ENCODE peak calls at places on chromosomes 7 and 10, in nine cellular contexts. M is progenitor cell of endocrine pancreas, Z is SK-N-SH, B is heart left ventricle, G is neural progenitor cell, L is HFFc6, D is suprapubic skin, Y is colonic mucosa, I is OCI-LY7. P is an unnamed sample.

GRCh38 chr7:76278540-76278939 is 23.9 kb upstream of the HSPB1 start:
- DNase-seq in D (no peak), I (no peak), B (no peak), L (peak; percentile 9), G (no peak), M (no peak), Z (peak; percentile 70), Y (no peak), P (no peak)

GRCh38 chr7:112986256-112987031 is 100.2 kb downstream of the GPR85 start:
- DNase-seq in G (no peak), D (no peak), Z (no peak), L (peak; percentile 68), B (no peak), M (no peak), I (no peak), Y (no peak), P (no peak)

GRCh38 chr10:87817291-87817872 is 644 bp downstream of the ATAD1 start:
- DNase-seq in G (no peak), B (no peak), D (no peak), Y (no peak), Z (no peak), I (peak; percentile 49), M (no peak), L (no peak), P (no peak)

GRCh38 chr7:28296571-28297483 is 115.5 kb upstream of the CREB5 start:
- DNase-seq in B (peak; percentile 31), Y (peak; percentile 27), I (peak; percentile 31), G (peak; percentile 59), Z (no peak), M (no peak), D (no peak), L (no peak), P (no peak)

GRCh38 chr10:107476408-107476807 is 311.9 kb upstream of the SORCS1 start:
- DNase-seq in L (no peak), Z (no peak), I (no peak), G (no peak), D (no peak), M (no peak), B (no peak), Y (no peak), P (no peak)

GRCh38 chr10:15370741-15371701 is at the start of gene FAM171A1:
- DNase-seq in Z (peak; percentile 93), I (no peak), G (peak; percentile 91), L (peak; percentile 21), M (peak; percentile 63), B (peak; percentile 58), Y (peak; percentile 72), D (no peak), P (peak; percentile 57)

GRCh38 chr7:133382775-133383559 is 130.1 kb downstream of the EXOC4 start:
- DNase-seq in Z (no peak), M (no peak), L (no peak), G (no peak), Y (no peak), D (no peak), B (no peak), I (no peak), P (no peak)

GRCh38 chr10:104349623-104350142 is 4.0 kb upstream of the CFAP58 start:
- DNase-seq in Z (no peak), B (no peak), L (no peak), Y (no peak), D (no peak), I (peak; percentile 68), G (no peak), M (no peak), P (peak; percentile 37)

GRCh38 chr10:102641880-102642552 is 2.3 kb upstream of the TRIM8 start:
- DNase-seq in Y (peak; percentile 99), B (peak; percentile 99), L (peak; percentile 95), I (peak; percentile 98), Z (peak; percentile 92), M (peak; percentile 96), D (peak; percentile 100), G (peak; percentile 98), P (peak; percentile 96)

GRCh38 chr7:2266911-2267310 is 24.9 kb downstream of the NUDT1 start:
- DNase-seq in D (no peak), L (peak; percentile 71), B (no peak), Z (no peak), G (no peak), I (no peak), Y (no peak), M (no peak), P (no peak)

GRCh38 chr7:101031082-101031481 is 11.2 kb downstream of the MUC17 start:
- DNase-seq in B (no peak), I (no peak), Y (no peak), M (no peak), Z (no peak), G (no peak), D (no peak), L (no peak), P (no peak)
- TF ChIP-seq CTCF in B (no peak), I (no peak), Y (no peak), M (no peak), Z (no peak), G (no peak), D (no peak), L (no peak), P (no peak)

DNA sequence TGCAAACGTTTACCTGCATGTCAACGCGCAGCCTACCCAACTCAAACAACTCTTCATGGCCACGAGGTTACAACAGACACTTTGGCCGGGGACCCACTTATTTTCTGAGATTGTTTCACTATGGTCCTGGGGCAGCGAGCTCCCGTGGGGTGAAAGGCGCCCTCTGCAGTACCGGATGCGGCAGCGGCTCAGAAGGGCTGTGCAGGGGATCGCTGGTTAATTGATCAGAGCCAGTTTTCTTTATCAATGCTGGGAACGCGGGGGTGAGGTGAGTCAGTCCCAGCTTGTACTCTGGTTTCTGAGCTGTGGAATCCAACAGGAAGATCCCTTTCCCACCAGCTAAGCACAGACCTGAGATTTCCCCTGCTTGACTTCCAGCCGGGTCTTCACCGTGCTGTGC is 366.5 kb upstream of the KLF6 start:
- DNase-seq in L (no peak), G (peak; percentile 36), M (no peak), Z (no peak), I (no peak), B (no peak), D (no peak), Y (no peak), P (no peak)
- TF ChIP-seq CTCF in L (peak; percentile 13), G (peak; percentile 44), M (peak; percentile 28), Z (peak; percentile 9), I (peak; percentile 44), B (no peak), D (no peak), Y (no peak), P (no peak)

GRCh38 chr10:84549368-84549767 is 221.0 kb downstream of the CCSER2 start:
- DNase-seq in M (no peak), I (no peak), Z (no peak), Y (no peak), B (no peak), L (no peak), G (no peak), D (no peak), P (no peak)

GRCh38 chr10:84548869-84549268 is 220.5 kb downstream of the CCSER2 start:
- DNase-seq in D (no peak), G (peak; percentile 30), M (no peak), Y (no peak), L (no peak), Z (no peak), I (no peak), B (no peak), P (no peak)

GRCh38 chr10:84551437-84552120 is 223.2 kb downstream of the CCSER2 start:
- DNase-seq in M (no peak), G (no peak), D (no peak), I (no peak), B (no peak), Y (no peak), Z (no peak), L (no peak), P (no peak)

GRCh38 chr10:84550756-84551436 is 222.5 kb downstream of the CCSER2 start:
- DNase-seq in D (no peak), M (no peak), G (no peak), B (no peak), I (no peak), Z (no peak), Y (no peak), L (no peak), P (no peak)

GRCh38 chr10:84552478-84552877 is 224.1 kb downstream of the CCSER2 start:
- DNase-seq in B (no peak), Y (no peak), Z (no peak), M (no peak), L (no peak), G (peak; percentile 42), I (no peak), D (no peak), P (no peak)
- TF ChIP-seq CTCF in B (no peak), Y (no peak), Z (no peak), M (no peak), L (no peak), G (peak; percentile 27), I (no peak), D (no peak), P (no peak)

GRCh38 chr10:119919271-119919670 is 26.7 kb downstream of the SEC23IP start:
- DNase-seq in L (no peak), Y (no peak), B (no peak), M (no peak), I (no peak), Z (no peak), D (no peak), G (no peak), P (no peak)

GRCh38 chr10:119919823-119920222 is 27.3 kb downstream of the SEC23IP start:
- DNase-seq in M (no peak), G (no peak), B (no peak), L (no peak), Z (no peak), D (no peak), I (no peak), Y (no peak), P (peak; percentile 20)

GRCh38 chr10:119917777-119918176 is 25.2 kb downstream of the SEC23IP start:
- DNase-seq in M (no peak), D (no peak), G (no peak), I (no peak), L (no peak), B (no peak), Z (no peak), Y (no peak), P (no peak)
- TF ChIP-seq CTCF in M (no peak), D (no peak), G (no peak), I (peak; percentile 37), L (peak; percentile 55), B (no peak), Z (peak; percentile 44), Y (no peak), P (no peak)

P was measured in GM10248.